ENCODE peak calls at places on chromosome 20, in five cellular contexts. P is lower leg skin, D is NCI-H1417 treated with DMSO at 0.1 percent for 48 hours, U is kidney, M is kidney epithelial cell. T is an unnamed sample.

GRCh38 chr20:10540636-10541493 is 105.8 kb downstream of the SLX4IP start:
- DNase-seq in P (no peak), M (peak), U (no peak), D (no peak), T (no peak)

GRCh38 chr20:50724851-50725721 is 6.3 kb upstream of the PARD6B start:
- DNase-seq in M (peak), U (peak), P (peak), D (no peak), T (no peak)

GRCh38 chr20:33465536-33466302 is 22.2 kb upstream of the SNTA1 start:
- DNase-seq in M (no peak), U (no peak), P (no peak), D (no peak), T (no peak)

GRCh38 chr20:57618091-57618765 is 2.0 kb downstream of the ZBP1 start:
- DNase-seq in M (peak), D (no peak), U (peak), P (no peak), T (peak)

GRCh38 chr20:59204201-59204894 is 40.7 kb downstream of the ZNF831 start:
- DNase-seq in M (no peak), P (no peak), U (no peak), D (no peak), T (no peak)

GRCh38 chr20:24033560-24033959 is 45.0 kb upstream of the GGTLC1 start:
- DNase-seq in D (no peak), M (no peak), U (no peak), P (no peak), T (no peak)

GRCh38 chr20:12153616-12154015 is 235.9 kb downstream of the BTBD3 start:
- DNase-seq in M (no peak), P (no peak), U (no peak), D (no peak), T (no peak)

GRCh38 chr20:63895886-63896135 is 885 bp downstream of the DNAJC5 start:
- DNase-seq in D (no peak), P (no peak), U (no peak), M (no peak), T (no peak)

GRCh38 chr20:63585616-63586565 is 11.9 kb upstream of the HELZ2 start:
- DNase-seq in D (no peak), U (peak), P (no peak), M (no peak), T (no peak)

GRCh38 chr20:25254986-25255680 is 7.2 kb downstream of the PYGB start:
- DNase-seq in P (no peak), U (peak), D (no peak), M (no peak), T (no peak)

GRCh38 chr20:7137395-7138151 is 370.1 kb downstream of the BMP2 start:
- DNase-seq in P (no peak), M (no peak), D (no peak), U (no peak), T (no peak)

GRCh38 chr20:2122921-2123320 is 21.3 kb downstream of the STK35 start:
- DNase-seq in P (no peak), M (no peak), D (no peak), U (no peak), T (no peak)

GRCh38 chr20:16708590-16708989 is 21.2 kb upstream of the SNRPB2 start:
- DNase-seq in P (no peak), D (no peak), U (no peak), M (no peak), T (no peak)

GRCh38 chr20:37570419-37570818 is 42.7 kb upstream of the BLCAP start:
- DNase-seq in U (no peak), M (no peak), D (no peak), P (no peak), T (no peak)

GRCh38 chr20:50371878-50372769 is 138.1 kb upstream of the PTPN1 start:
- DNase-seq in M (no peak), P (no peak), U (peak), D (no peak), T (no peak)

GRCh38 chr20:19077370-19078220 is 134.8 kb upstream of the SLC24A3 start:
- DNase-seq in D (no peak), M (no peak), P (no peak), U (no peak), T (no peak)

GRCh38 chr20:64108731-64109389 is 1.5 kb upstream of the NPBWR2 start:
- DNase-seq in U (peak), M (no peak), D (no peak), P (no peak), T (no peak)

GRCh38 chr20:47231382-47232042 is 125.0 kb downstream of the ZMYND8 start:
- DNase-seq in M (no peak), U (no peak), D (no peak), P (no peak), T (no peak)

GRCh38 chr20:1633535-1633934 is 13.7 kb upstream of the SIRPB1 start:
- DNase-seq in P (no peak), D (no peak), U (no peak), M (no peak), T (no peak)

GRCh38 chr20:61507778-61508177 is 255.7 kb downstream of the CDH4 start:
- DNase-seq in P (no peak), M (no peak), U (no peak), D (no peak), T (no peak)

GRCh38 chr20:47688385-47689381 is 96.6 kb downstream of the SULF2 start:
- DNase-seq in M (no peak), P (no peak), D (no peak), U (no peak), T (no peak)

GRCh38 chr20:3080939-3081388 is 3.6 kb downstream of the AVP start:
- DNase-seq in P (no peak), M (no peak), U (no peak), D (no peak), T (no peak)

GRCh38 chr20:19887566-19888268 is 129.4 kb upstream of the NAA20 start:
- DNase-seq in M (no peak), P (no peak), U (no peak), D (no peak), T (no peak)

GRCh38 chr20:51366155-51366886 is 176.2 kb downstream of the NFATC2 start:
- DNase-seq in M (peak), D (no peak), U (peak), P (peak), T (no peak)

GRCh38 chr20:5731753-5732366 is 18.3 kb upstream of the SHLD1 start:
- DNase-seq in D (no peak), M (no peak), P (no peak), U (no peak), T (no peak)

GRCh38 chr20:4563534-4563933 is 158.2 kb upstream of the PRND start:
- DNase-seq in U (no peak), P (no peak), D (no peak), M (no peak), T (no peak)